ENCODE peak calls at places on chromosomes 1 and 21, in four cellular contexts. One of them, this sample, is unnamed.

GRCh38 chr1:228486596-228487335 is 416 bp upstream of the RNF187 start:
- DNase-seq in HepG2: peak
- DNase-seq in WTC11: peak
- DNase-seq in GM12878: peak
- DNase-seq in this sample: peak

GRCh38 chr1:59730759-59731478 is 83.8 kb upstream of the HOOK1 start:
- DNase-seq in HepG2: peak
- DNase-seq in WTC11: no peak
- DNase-seq in GM12878: no peak
- DNase-seq in this sample: peak

GRCh38 chr1:153945131-153945794 is 1.3 kb downstream of the DENND4B start:
- DNase-seq in HepG2: no peak
- DNase-seq in WTC11: no peak
- DNase-seq in GM12878: no peak
- DNase-seq in this sample: peak

GRCh38 chr1:216390956-216391355 is 32.3 kb downstream of the USH2A start:
- DNase-seq in HepG2: no peak
- DNase-seq in WTC11: no peak
- DNase-seq in GM12878: no peak
- DNase-seq in this sample: no peak

GRCh38 chr21:26920055-26920454 is 46.8 kb downstream of the ADAMTS5 start:
- DNase-seq in HepG2: no peak
- DNase-seq in WTC11: no peak
- DNase-seq in GM12878: no peak
- DNase-seq in this sample: no peak

GRCh38 chr1:3453203-3453761 is 1.2 kb upstream of the ARHGEF16 start:
- DNase-seq in HepG2: peak
- DNase-seq in WTC11: peak
- DNase-seq in GM12878: peak
- DNase-seq in this sample: peak

GRCh38 chr1:224747578-224747977 is 131.5 kb downstream of the CNIH3 start:
- DNase-seq in HepG2: no peak
- DNase-seq in WTC11: no peak
- DNase-seq in GM12878: no peak
- DNase-seq in this sample: no peak

GRCh38 chr1:225230483-225230882 is 197.4 kb downstream of the LBR start:
- DNase-seq in HepG2: no peak
- DNase-seq in WTC11: no peak
- DNase-seq in GM12878: no peak
- DNase-seq in this sample: no peak

GRCh38 chr1:107782192-107782845 is 182.7 kb downstream of the VAV3 start:
- DNase-seq in HepG2: peak
- DNase-seq in WTC11: no peak
- DNase-seq in GM12878: no peak
- DNase-seq in this sample: peak

GRCh38 chr1:212256404-212256803 is 28.8 kb upstream of the PPP2R5A start:
- DNase-seq in HepG2: no peak
- DNase-seq in WTC11: no peak
- DNase-seq in GM12878: no peak
- DNase-seq in this sample: no peak

GRCh38 chr1:174191255-174191906 is 32.1 kb downstream of the RABGAP1L start:
- DNase-seq in HepG2: no peak
- DNase-seq in WTC11: no peak
- DNase-seq in GM12878: no peak
- DNase-seq in this sample: no peak

GRCh38 chr1:92125204-92125603 is 45.1 kb downstream of the BTBD8 start:
- DNase-seq in HepG2: no peak
- DNase-seq in WTC11: no peak
- DNase-seq in GM12878: no peak
- DNase-seq in this sample: no peak

GRCh38 chr1:42137766-42138165 is 15.4 kb upstream of the GUCA2B start:
- DNase-seq in HepG2: no peak
- DNase-seq in WTC11: no peak
- DNase-seq in GM12878: no peak
- DNase-seq in this sample: no peak

GRCh38 chr1:58823481-58824010 is 39.7 kb upstream of the JUN start:
- DNase-seq in HepG2: no peak
- DNase-seq in WTC11: no peak
- DNase-seq in GM12878: no peak
- DNase-seq in this sample: peak

DNA sequence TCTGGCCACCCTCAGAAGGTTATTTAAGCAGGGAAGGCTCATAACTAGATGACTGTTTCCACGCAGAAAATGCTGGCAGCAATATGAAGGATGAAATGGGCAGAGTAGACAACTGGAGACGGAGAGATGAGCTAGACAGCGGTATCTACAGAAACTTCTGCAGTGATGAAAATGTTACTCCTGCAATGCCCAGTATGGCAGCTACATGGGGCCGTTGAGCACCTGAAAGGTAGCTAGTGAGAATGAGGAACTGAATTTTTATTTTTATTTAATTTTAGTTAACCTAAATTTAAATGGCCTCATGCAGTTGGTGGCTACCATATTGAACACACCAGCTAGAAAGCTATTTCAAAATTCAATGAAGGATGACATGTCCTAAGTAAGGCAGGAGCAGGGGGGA is 27.3 kb downstream of the SIPA1L2 start:
- DNase-seq in HepG2: no peak
- DNase-seq in WTC11: no peak
- DNase-seq in GM12878: no peak
- DNase-seq in this sample: no peak
- TF ChIP-seq CBFB in HepG2: no peak
- TF ChIP-seq CBFB in WTC11: no peak
- TF ChIP-seq CBFB in GM12878: no peak
- TF ChIP-seq CBFB in this sample: no peak

DNA sequence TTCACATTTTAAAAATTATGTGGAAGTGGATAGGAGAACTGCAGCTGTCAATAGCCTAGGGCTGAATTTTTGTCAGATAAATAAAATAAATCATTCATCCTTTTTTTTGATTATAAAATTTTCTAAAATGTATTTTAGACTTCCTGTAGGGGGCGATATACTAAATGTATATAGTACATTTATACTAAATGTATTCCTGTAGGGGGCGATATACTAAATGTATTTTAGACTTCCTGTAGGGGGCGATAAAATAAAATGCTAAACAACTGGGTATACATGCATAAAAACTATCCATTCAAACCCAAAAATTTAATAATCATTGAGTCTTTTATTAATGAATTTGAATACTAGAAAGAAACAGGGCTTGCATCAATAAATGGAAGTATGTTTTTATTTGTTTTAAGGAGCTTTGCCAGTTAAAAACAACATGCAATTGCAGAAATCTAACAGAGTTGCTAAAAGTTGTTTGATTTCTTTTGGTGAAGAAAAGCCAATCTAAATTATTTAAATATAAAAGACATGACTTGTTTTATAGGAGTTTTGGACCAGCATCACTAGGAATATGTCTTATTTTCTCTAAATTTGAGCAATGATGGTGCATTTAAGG is 31.4 kb downstream of the CLCA1 start:
- DNase-seq in HepG2: peak
- DNase-seq in WTC11: no peak
- DNase-seq in GM12878: no peak
- DNase-seq in this sample: peak
- TF ChIP-seq CBFB in HepG2: no peak
- TF ChIP-seq CBFB in WTC11: no peak
- TF ChIP-seq CBFB in GM12878: no peak
- TF ChIP-seq CBFB in this sample: no peak

GRCh38 chr1:9108056-9108665 is 20.7 kb downstream of the GPR157 start:
- DNase-seq in HepG2: no peak
- DNase-seq in WTC11: no peak
- DNase-seq in GM12878: no peak
- DNase-seq in this sample: no peak
- TF ChIP-seq CBFB in HepG2: no peak
- TF ChIP-seq CBFB in WTC11: no peak
- TF ChIP-seq CBFB in GM12878: no peak
- TF ChIP-seq CBFB in this sample: no peak

GRCh38 chr1:110707257-110707656 is 32.5 kb upstream of the KCNA3 start:
- DNase-seq in HepG2: no peak
- DNase-seq in WTC11: no peak
- DNase-seq in GM12878: no peak
- DNase-seq in this sample: no peak

GRCh38 chr1:110714419-110715107 is 39.8 kb upstream of the KCNA3 start:
- DNase-seq in HepG2: no peak
- DNase-seq in WTC11: no peak
- DNase-seq in GM12878: no peak
- DNase-seq in this sample: peak

GRCh38 chr1:110708968-110709367 is 34.2 kb upstream of the KCNA3 start:
- DNase-seq in HepG2: no peak
- DNase-seq in WTC11: no peak
- DNase-seq in GM12878: no peak
- DNase-seq in this sample: no peak
- TF ChIP-seq CBFB in HepG2: no peak
- TF ChIP-seq CBFB in WTC11: no peak
- TF ChIP-seq CBFB in GM12878: no peak
- TF ChIP-seq CBFB in this sample: no peak

GRCh38 chr1:165174485-165174884 is 182.0 kb downstream of the LMX1A start:
- DNase-seq in HepG2: no peak
- DNase-seq in WTC11: peak
- DNase-seq in GM12878: no peak
- DNase-seq in this sample: no peak
- TF ChIP-seq CBFB in HepG2: no peak
- TF ChIP-seq CBFB in WTC11: no peak
- TF ChIP-seq CBFB in GM12878: no peak
- TF ChIP-seq CBFB in this sample: no peak

GRCh38 chr21:36120304-36120902 is 14.5 kb upstream of the CBR3 start:
- DNase-seq in HepG2: no peak
- DNase-seq in WTC11: no peak
- DNase-seq in GM12878: no peak
- DNase-seq in this sample: no peak
- TF ChIP-seq CBFB in HepG2: no peak
- TF ChIP-seq CBFB in WTC11: no peak
- TF ChIP-seq CBFB in GM12878: no peak
- TF ChIP-seq CBFB in this sample: no peak